ENCODE peak calls at places on chromosomes 11 and 22, in nine cellular contexts. Y, S, C, L, M, D, I, O and A are unnamed samples.

GRCh38 chr11:110176366-110177056 is 83.3 kb downstream of the ZC3H12C start:
- DNase-seq in Y (peak; percentile 78), S (no peak), C (no peak), L (no peak), M (peak; percentile 52), D (no peak), I (no peak), O (no peak), A (peak; percentile 40)

GRCh38 chr11:108734956-108735559 is 70.2 kb downstream of the DDX10 start:
- DNase-seq in Y (peak; percentile 72), S (no peak), C (no peak), L (no peak), M (peak; percentile 26), D (no peak), I (peak; percentile 12), O (no peak), A (no peak)

GRCh38 chr11:114430290-114430689 is 9.0 kb upstream of the REXO2 start:
- DNase-seq in Y (no peak), S (no peak), C (no peak), L (no peak), M (no peak), D (no peak), I (no peak), O (no peak), A (no peak)

GRCh38 chr11:29022676-29023075 is 914.5 kb downstream of the METTL15 start:
- DNase-seq in Y (no peak), S (no peak), C (peak; percentile 36), L (no peak), M (no peak), D (no peak), I (no peak), O (no peak), A (peak; percentile 35)

GRCh38 chr11:130087294-130087926 is 17.7 kb downstream of the APLP2 start:
- DNase-seq in Y (no peak), S (no peak), C (no peak), L (no peak), M (no peak), D (no peak), I (no peak), O (no peak), A (no peak)

GRCh38 chr22:46001426-46002106 is 24.6 kb upstream of the WNT7B start:
- DNase-seq in Y (no peak), S (peak; percentile 41), C (no peak), L (no peak), M (no peak), D (no peak), I (no peak), O (no peak), A (no peak)

GRCh38 chr11:79809487-79809886 is 368.7 kb upstream of the TENM4 start:
- DNase-seq in Y (no peak), S (no peak), C (no peak), L (no peak), M (no peak), D (no peak), I (no peak), O (no peak), A (no peak)

GRCh38 chr11:96748639-96749370 is 359.0 kb downstream of the JRKL start:
- DNase-seq in Y (peak; percentile 81), S (no peak), C (peak; percentile 40), L (no peak), M (peak; percentile 68), D (no peak), I (no peak), O (no peak), A (peak; percentile 58)

GRCh38 chr11:65912840-65913239 is 6.0 kb downstream of the C11orf68 start:
- DNase-seq in Y (no peak), S (no peak), C (peak; percentile 63), L (no peak), M (peak; percentile 47), D (no peak), I (peak; percentile 50), O (no peak), A (peak; percentile 68)

GRCh38 chr11:73889019-73889418 is 12.2 kb downstream of the PAAF1 start:
- DNase-seq in Y (no peak), S (no peak), C (peak; percentile 58), L (no peak), M (peak; percentile 66), D (no peak), I (no peak), O (no peak), A (peak; percentile 27)

DNA sequence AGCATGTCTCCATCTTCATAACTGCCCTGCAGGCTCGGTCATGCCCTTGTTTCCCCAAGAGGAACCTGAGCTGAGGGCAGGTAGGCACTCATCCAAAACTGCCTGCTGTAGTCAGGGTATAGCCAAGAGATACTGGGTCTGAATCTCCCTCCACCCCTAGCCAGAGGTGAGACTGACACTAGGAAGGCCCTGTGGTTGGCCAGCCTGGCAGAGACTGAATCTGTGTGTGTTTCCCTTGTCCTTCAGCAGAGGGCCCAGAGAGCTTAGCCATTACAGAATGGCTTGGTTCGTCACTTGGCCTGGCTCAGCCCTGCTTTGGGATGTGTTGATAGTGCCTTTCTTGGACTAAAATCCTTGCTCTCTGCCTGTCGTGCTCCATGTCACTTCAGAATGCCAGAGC is 79.3 kb upstream of the SUSD2 start:
- DNase-seq in Y (no peak), S (peak; percentile 20), C (no peak), L (no peak), M (no peak), D (no peak), I (no peak), O (no peak), A (no peak)
- TF ChIP-seq CTCF in Y (no peak), S (no peak), C (no peak), L (no peak), M (peak; percentile 24), D (no peak), I (no peak), O (no peak), A (no peak)

GRCh38 chr11:86958259-86958658 is 3.1 kb upstream of the FZD4 start:
- DNase-seq in Y (no peak), S (no peak), C (no peak), L (no peak), M (no peak), D (no peak), I (no peak), O (no peak), A (no peak)

GRCh38 chr11:86954288-86955110 is 696 bp downstream of the FZD4 start:
- DNase-seq in Y (peak; percentile 68), S (peak; percentile 52), C (no peak), L (peak; percentile 46), M (no peak), D (no peak), I (no peak), O (peak; percentile 52), A (no peak)

GRCh38 chr11:86952933-86953637 is 2.1 kb downstream of the FZD4 start:
- DNase-seq in Y (no peak), S (no peak), C (peak; percentile 27), L (no peak), M (peak; percentile 51), D (no peak), I (no peak), O (no peak), A (no peak)

GRCh38 chr11:86955111-86955673 is at the start of gene FZD4:
- DNase-seq in Y (peak; percentile 97), S (peak; percentile 93), C (peak; percentile 74), L (peak; percentile 91), M (peak; percentile 82), D (peak; percentile 86), I (peak; percentile 95), O (peak; percentile 95), A (peak; percentile 86)

GRCh38 chr11:86955674-86956522 is 703 bp upstream of the FZD4 start:
- DNase-seq in Y (peak; percentile 90), S (peak; percentile 86), C (peak; percentile 61), L (peak; percentile 85), M (peak; percentile 66), D (peak; percentile 64), I (peak; percentile 82), O (peak; percentile 89), A (peak; percentile 47)
- TF ChIP-seq CTCF in Y (peak; percentile 50), S (peak; percentile 31), C (no peak), L (peak; percentile 53), M (peak; percentile 4), D (peak; percentile 37), I (peak; percentile 29), O (peak; percentile 12), A (peak; percentile 2)

GRCh38 chr11:46879056-46879585 is 33.0 kb upstream of the CKAP5 start:
- DNase-seq in Y (no peak), S (no peak), C (no peak), L (no peak), M (no peak), D (no peak), I (no peak), O (no peak), A (no peak)
- TF ChIP-seq CTCF in Y (no peak), S (no peak), C (no peak), L (no peak), M (no peak), D (no peak), I (no peak), O (no peak), A (no peak)

GRCh38 chr22:30921108-30921507 is 47.5 kb downstream of the MORC2 start:
- DNase-seq in Y (no peak), S (no peak), C (no peak), L (no peak), M (no peak), D (no peak), I (peak; percentile 30), O (no peak), A (peak; percentile 11)

GRCh38 chr22:30918761-30919160 is 49.8 kb downstream of the MORC2 start:
- DNase-seq in Y (no peak), S (no peak), C (no peak), L (no peak), M (no peak), D (no peak), I (no peak), O (no peak), A (no peak)

GRCh38 chr22:30922151-30922611 is 46.4 kb downstream of the MORC2 start:
- DNase-seq in Y (peak; percentile 71), S (peak; percentile 80), C (peak; percentile 10), L (peak; percentile 65), M (peak; percentile 69), D (peak; percentile 38), I (peak; percentile 87), O (peak; percentile 71), A (peak; percentile 64)

GRCh38 chr22:30919973-30920372 is 48.6 kb downstream of the MORC2 start:
- DNase-seq in Y (no peak), S (no peak), C (no peak), L (no peak), M (no peak), D (no peak), I (no peak), O (no peak), A (no peak)

DNA sequence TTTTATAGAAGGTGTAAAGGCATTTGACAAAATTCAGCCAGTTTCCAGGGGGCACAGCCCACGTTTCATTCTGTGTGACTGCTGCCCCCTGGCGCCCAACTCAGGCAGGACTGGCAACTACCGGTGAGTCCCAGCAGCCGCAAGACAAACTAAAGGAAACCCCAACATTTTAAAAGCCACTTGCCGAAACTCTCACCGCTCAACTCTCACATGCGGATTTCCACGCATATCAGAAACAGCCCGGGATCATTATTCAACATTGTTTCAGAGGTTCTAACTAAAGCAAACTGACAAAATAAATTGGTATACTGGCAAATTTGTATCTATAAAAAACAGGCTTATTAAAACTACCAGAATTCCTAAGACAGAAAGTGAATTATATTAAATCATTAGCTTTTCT is 48.2 kb downstream of the MORC2 start:
- DNase-seq in Y (peak; percentile 81), S (peak; percentile 85), C (peak; percentile 12), L (peak; percentile 79), M (peak; percentile 65), D (peak; percentile 90), I (peak; percentile 86), O (peak; percentile 83), A (peak; percentile 52)
- TF ChIP-seq CTCF in Y (peak; percentile 88), S (peak; percentile 96), C (peak; percentile 88), L (peak; percentile 83), M (peak; percentile 84), D (peak; percentile 96), I (peak; percentile 96), O (peak; percentile 94), A (peak; percentile 83)

GRCh38 chr22:22953796-22954195 is 66.2 kb downstream of the IGLL5 start:
- DNase-seq in Y (no peak), S (no peak), C (no peak), L (no peak), M (no peak), D (no peak), I (no peak), O (no peak), A (no peak)
- TF ChIP-seq CTCF in Y (no peak), S (no peak), C (no peak), L (no peak), M (no peak), D (no peak), I (no peak), O (no peak), A (no peak)